ENCODE peak calls at places on chromosome 14, in four cellular contexts. One of them, this sample, is unnamed.

GRCh38 chr14:39246618-39247017 is 12.9 kb downstream of the MIA2 start:
- DNase-seq in breast epithelium: no peak
- DNase-seq in IMR-90: peak; percentile 24
- DNase-seq in CD8-positive, alpha-beta memory T cell: no peak
- DNase-seq in this sample: no peak

GRCh38 chr14:76727403-76727802 is 33.9 kb upstream of the VASH1 start:
- DNase-seq in breast epithelium: no peak
- DNase-seq in IMR-90: no peak
- DNase-seq in CD8-positive, alpha-beta memory T cell: no peak
- DNase-seq in this sample: no peak

GRCh38 chr14:30115756-30116155 is 188.1 kb upstream of the PRKD1 start:
- DNase-seq in breast epithelium: no peak
- DNase-seq in IMR-90: no peak
- DNase-seq in CD8-positive, alpha-beta memory T cell: no peak
- DNase-seq in this sample: no peak

GRCh38 chr14:68020999-68021663 is 201.6 kb downstream of the RAD51B start:
- DNase-seq in breast epithelium: no peak
- DNase-seq in IMR-90: no peak
- DNase-seq in CD8-positive, alpha-beta memory T cell: no peak
- DNase-seq in this sample: no peak

GRCh38 chr14:77709412-77709811 is 1.5 kb downstream of the SLIRP start:
- DNase-seq in breast epithelium: no peak
- DNase-seq in IMR-90: no peak
- DNase-seq in CD8-positive, alpha-beta memory T cell: no peak
- DNase-seq in this sample: no peak

GRCh38 chr14:59688224-59689170 is 111.9 kb upstream of the CCDC175 start:
- DNase-seq in breast epithelium: no peak
- DNase-seq in IMR-90: peak; percentile 53
- DNase-seq in CD8-positive, alpha-beta memory T cell: no peak
- DNase-seq in this sample: no peak

GRCh38 chr14:48398675-48399282 is 723.4 kb upstream of the MDGA2 start:
- DNase-seq in breast epithelium: no peak
- DNase-seq in IMR-90: peak; percentile 47
- DNase-seq in CD8-positive, alpha-beta memory T cell: no peak
- DNase-seq in this sample: no peak

GRCh38 chr14:74402264-74403251 is 23.5 kb downstream of the SYNDIG1L start:
- DNase-seq in breast epithelium: no peak
- DNase-seq in IMR-90: no peak
- DNase-seq in CD8-positive, alpha-beta memory T cell: no peak
- DNase-seq in this sample: no peak

GRCh38 chr14:37585101-37585479 is 10.0 kb downstream of the FOXA1 start:
- DNase-seq in breast epithelium: peak; percentile 76
- DNase-seq in IMR-90: no peak
- DNase-seq in CD8-positive, alpha-beta memory T cell: no peak
- DNase-seq in this sample: no peak
- H3K27ac ChIP-seq in breast epithelium: peak overlapping the region; percentile 69
- H3K27ac ChIP-seq in IMR-90: no peak overlapping the region
- H3K27ac ChIP-seq in CD8-positive, alpha-beta memory T cell: no peak overlapping the region
- H3K27ac ChIP-seq in this sample: no peak overlapping the region

GRCh38 chr14:89256273-89256672 is 160.8 kb downstream of the FOXN3 start:
- DNase-seq in breast epithelium: no peak
- DNase-seq in IMR-90: no peak
- DNase-seq in CD8-positive, alpha-beta memory T cell: no peak
- DNase-seq in this sample: no peak

GRCh38 chr14:89256951-89257350 is 160.1 kb downstream of the FOXN3 start:
- DNase-seq in breast epithelium: no peak
- DNase-seq in IMR-90: no peak
- DNase-seq in CD8-positive, alpha-beta memory T cell: no peak
- DNase-seq in this sample: no peak

GRCh38 chr14:89260898-89261297 is 156.1 kb downstream of the FOXN3 start:
- DNase-seq in breast epithelium: no peak
- DNase-seq in IMR-90: no peak
- DNase-seq in CD8-positive, alpha-beta memory T cell: no peak
- DNase-seq in this sample: no peak

GRCh38 chr14:89259951-89260350 is 157.1 kb downstream of the FOXN3 start:
- DNase-seq in breast epithelium: no peak
- DNase-seq in IMR-90: no peak
- DNase-seq in CD8-positive, alpha-beta memory T cell: no peak
- DNase-seq in this sample: no peak

DNA sequence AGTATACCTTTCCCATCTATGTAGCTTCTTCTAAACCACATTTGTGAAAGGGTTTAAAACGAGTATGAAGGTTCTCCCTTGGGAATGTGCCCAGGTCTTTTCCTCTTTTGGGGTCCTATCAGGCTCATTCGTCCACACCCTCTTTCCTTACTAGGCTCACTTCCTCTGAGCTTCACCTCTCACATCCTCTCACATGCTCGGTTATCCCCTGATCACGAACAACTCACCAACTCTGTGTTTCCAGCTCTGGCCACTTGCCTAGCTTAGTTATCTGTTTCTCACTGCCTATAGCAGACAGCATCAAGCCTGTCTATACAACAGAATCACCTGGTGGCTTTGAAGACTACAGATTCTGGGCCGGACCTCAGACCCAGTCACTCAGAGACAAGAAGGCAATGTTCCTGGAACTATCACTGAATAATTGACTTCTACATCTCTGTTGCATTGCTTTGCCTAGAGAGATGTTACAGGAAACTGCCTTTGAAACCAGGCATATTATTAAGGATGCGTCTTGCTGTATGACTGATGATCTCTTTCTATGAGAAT is 158.2 kb downstream of the FOXN3 start:
- DNase-seq in breast epithelium: no peak
- DNase-seq in IMR-90: no peak
- DNase-seq in CD8-positive, alpha-beta memory T cell: no peak
- DNase-seq in this sample: no peak
- H3K27ac ChIP-seq in breast epithelium: no peak overlapping the region
- H3K27ac ChIP-seq in IMR-90: no peak overlapping the region
- H3K27ac ChIP-seq in CD8-positive, alpha-beta memory T cell: no peak overlapping the region
- H3K27ac ChIP-seq in this sample: no peak overlapping the region

GRCh38 chr14:61751475-61751989 is 10.7 kb upstream of the SNAPC1 start:
- DNase-seq in breast epithelium: no peak
- DNase-seq in IMR-90: no peak
- DNase-seq in CD8-positive, alpha-beta memory T cell: no peak
- DNase-seq in this sample: no peak
- H3K27ac ChIP-seq in breast epithelium: peak overlapping the region; percentile 86
- H3K27ac ChIP-seq in IMR-90: peak overlapping the region; percentile 88
- H3K27ac ChIP-seq in CD8-positive, alpha-beta memory T cell: peak overlapping the region; percentile 33
- H3K27ac ChIP-seq in this sample: no peak overlapping the region

GRCh38 chr14:100295376-100296105 is 10.7 kb downstream of the SLC25A29 start:
- DNase-seq in breast epithelium: no peak
- DNase-seq in IMR-90: no peak
- DNase-seq in CD8-positive, alpha-beta memory T cell: no peak
- DNase-seq in this sample: no peak
- H3K27ac ChIP-seq in breast epithelium: peak overlapping the region; percentile 79
- H3K27ac ChIP-seq in IMR-90: no peak overlapping the region
- H3K27ac ChIP-seq in CD8-positive, alpha-beta memory T cell: no peak overlapping the region
- H3K27ac ChIP-seq in this sample: no peak overlapping the region

This sample was measured in substantia nigra.